ENCODE peak calls at places on chromosomes 7 and 10, in four cellular contexts. S, K, W and M are unnamed samples.

GRCh38 chr10:93319855-93320254 is 162.3 kb downstream of the MYOF start:
- DNase-seq in W (no peak), S (no peak), K (no peak), M (no peak)

GRCh38 chr10:128047337-128047736 is 78.9 kb downstream of the MKI67 start:
- DNase-seq in S (peak), W (no peak), K (peak), M (no peak)

GRCh38 chr7:45259966-45260646 is 102.5 kb downstream of the RAMP3 start:
- DNase-seq in K (peak), S (peak), W (peak), M (peak)

GRCh38 chr10:12583891-12584595 is 234.7 kb downstream of the CAMK1D start:
- DNase-seq in K (no peak), W (no peak), S (no peak), M (no peak)

GRCh38 chr10:110364531-110364937 is 59.8 kb upstream of the SMNDC1 start:
- DNase-seq in S (no peak), K (no peak), W (no peak), M (no peak)

GRCh38 chr7:148242271-148242801 is 348.2 kb upstream of the C7orf33 start:
- DNase-seq in K (no peak), W (peak), S (peak), M (no peak)

GRCh38 chr10:42963302-42963701 is 113.6 kb upstream of the RET start:
- DNase-seq in S (no peak), K (no peak), W (no peak), M (peak)

GRCh38 chr7:71787513-71787912 is 624.6 kb downstream of the CALN1 start:
- DNase-seq in K (no peak), W (no peak), S (no peak), M (no peak)

GRCh38 chr7:2175514-2175913 is 57.2 kb downstream of the MAD1L1 start:
- DNase-seq in K (no peak), W (no peak), S (peak), M (no peak)

GRCh38 chr7:39948375-39948774 is 1.7 kb upstream of the CDK13 start:
- DNase-seq in W (no peak), K (no peak), S (no peak), M (no peak)

GRCh38 chr7:29156798-29157461 is 10.6 kb upstream of the CPVL start:
- DNase-seq in K (no peak), W (no peak), S (no peak), M (no peak)

GRCh38 chr10:114499630-114500190 is 95.4 kb upstream of the AFAP1L2 start:
- DNase-seq in W (no peak), S (no peak), K (peak), M (no peak)

GRCh38 chr7:143979999-143980398 is 20.1 kb upstream of the OR6B1 start:
- DNase-seq in S (no peak), K (no peak), W (no peak), M (no peak)

GRCh38 chr7:84231157-84231556 is 36.6 kb upstream of the SEMA3A start:
- DNase-seq in K (no peak), W (no peak), S (no peak), M (no peak)

GRCh38 chr10:110812583-110812982 is 59.1 kb upstream of the PDCD4 start:
- DNase-seq in S (no peak), K (no peak), W (no peak), M (no peak)

DNA sequence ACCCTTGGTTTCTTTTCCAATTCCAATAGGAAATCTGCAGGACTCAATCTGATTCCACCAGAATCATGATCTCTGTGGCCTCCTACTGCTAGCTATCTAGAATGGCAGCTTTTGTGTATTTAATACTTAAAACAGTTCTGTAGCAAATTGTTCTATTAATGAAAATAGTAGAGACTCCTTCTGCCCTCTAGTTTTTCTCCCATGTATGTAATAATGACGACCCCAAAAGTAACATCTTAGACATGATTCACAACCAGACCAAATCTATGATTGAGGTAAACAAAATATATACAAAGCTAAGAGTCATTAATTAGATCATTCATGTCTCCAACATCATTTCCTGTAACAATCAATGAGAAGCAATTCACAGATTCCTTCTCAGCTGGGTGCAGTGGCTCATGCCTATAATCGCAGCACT is 259.1 kb upstream of the MKLN1 start:
- DNase-seq in S (no peak), W (no peak), K (no peak), M (no peak)
- TF ChIP-seq CTCF in S (no peak), W (no peak), K (no peak), M (peak)

GRCh38 chr10:95253007-95253406 is 37.8 kb downstream of the PDLIM1 start:
- DNase-seq in W (no peak), K (no peak), S (no peak), M (no peak)
- TF ChIP-seq CTCF in W (no peak), K (no peak), S (no peak), M (no peak)

GRCh38 chr7:41943098-41943577 is 240.2 kb upstream of the INHBA start:
- DNase-seq in W (peak), S (peak), K (peak), M (peak)
- TF ChIP-seq CTCF in W (peak), S (peak), K (peak), M (peak)

GRCh38 chr10:100349087-100349486 is 2.1 kb downstream of the SCD start:
- DNase-seq in K (no peak), S (no peak), W (no peak), M (no peak)
- TF ChIP-seq CTCF in K (no peak), S (no peak), W (no peak), M (no peak)